ENCODE peak calls at places on chromosomes 6 and 20, in nine cellular contexts. M is spleen, I is left ventricle myocardium inferior, X is AG04450, U is neural progenitor cell, D is lower lobe of right lung, G is cardiac muscle cell, R is brain microvascular endothelial cell, B is BE2C. C is an unnamed sample.

GRCh38 chr20:22576733-22577514 is 7.4 kb downstream of the FOXA2 start:
- DNase-seq in R (no peak), I (no peak), G (no peak), X (no peak), U (peak; percentile 39), B (no peak), M (no peak), D (no peak), C (no peak)

GRCh38 chr20:20014659-20015058 is 2.5 kb upstream of the NAA20 start:
- DNase-seq in U (no peak), D (no peak), X (no peak), G (no peak), B (no peak), M (no peak), I (no peak), R (no peak), C (no peak)

GRCh38 chr6:131268303-131268702 is 133.0 kb downstream of the AKAP7 start:
- DNase-seq in D (no peak), R (no peak), M (no peak), B (no peak), I (no peak), U (no peak), G (no peak), X (no peak), C (no peak)

GRCh38 chr6:111399600-111399999 is 83.4 kb downstream of the REV3L start:
- DNase-seq in G (no peak), D (no peak), X (no peak), U (no peak), M (no peak), I (no peak), B (no peak), R (no peak), C (no peak)

GRCh38 chr6:91730710-91731109 is 1143.8 kb upstream of the MAP3K7 start:
- DNase-seq in B (no peak), M (no peak), U (no peak), D (no peak), I (no peak), R (no peak), G (no peak), X (no peak), C (no peak)

GRCh38 chr6:107132330-107132954 is 17.1 kb upstream of the BEND3 start:
- DNase-seq in D (no peak), B (peak; percentile 64), M (no peak), G (peak; percentile 53), R (no peak), X (no peak), U (peak; percentile 37), I (no peak), C (peak; percentile 23)

GRCh38 chr6:155234167-155234566 is 29.6 kb upstream of the CLDN20 start:
- DNase-seq in D (no peak), G (no peak), M (no peak), B (no peak), R (no peak), U (no peak), X (no peak), I (no peak), C (no peak)

GRCh38 chr6:43669050-43669921 is 18.3 kb downstream of the MRPS18A start:
- DNase-seq in B (peak; percentile 42), M (no peak), R (no peak), D (no peak), U (peak; percentile 64), X (no peak), I (peak; percentile 81), G (peak; percentile 76), C (no peak)

GRCh38 chr6:74357329-74357728 is 661.3 kb downstream of the CD109 start:
- DNase-seq in B (no peak), I (no peak), X (no peak), R (peak; percentile 25), M (no peak), D (no peak), U (no peak), G (peak; percentile 60), C (no peak)

GRCh38 chr20:63969851-63970713 is at the start of gene ZNF512B:
- DNase-seq in G (peak; percentile 70), M (peak; percentile 82), X (no peak), D (no peak), U (peak; percentile 79), R (no peak), I (peak; percentile 73), B (peak; percentile 87), C (peak; percentile 47)

GRCh38 chr6:54876365-54876764 is 29.8 kb downstream of the FAM83B start:
- DNase-seq in U (no peak), X (no peak), D (no peak), I (no peak), G (no peak), M (no peak), B (no peak), R (no peak), C (no peak)

GRCh38 chr6:35808688-35809087 is 3.5 kb downstream of the LHFPL5 start:
- DNase-seq in G (peak; percentile 15), R (no peak), B (peak; percentile 49), I (no peak), U (no peak), X (no peak), M (no peak), D (no peak), C (no peak)

GRCh38 chr6:35801148-35801547 is 4.0 kb upstream of the LHFPL5 start:
- DNase-seq in M (no peak), G (no peak), D (no peak), R (no peak), B (no peak), X (no peak), U (no peak), I (no peak), C (no peak)

GRCh38 chr6:35810831-35811698 is 5.9 kb downstream of the LHFPL5 start:
- DNase-seq in I (no peak), G (peak; percentile 61), B (no peak), X (no peak), M (no peak), D (no peak), R (peak; percentile 70), U (no peak), C (no peak)

DNA sequence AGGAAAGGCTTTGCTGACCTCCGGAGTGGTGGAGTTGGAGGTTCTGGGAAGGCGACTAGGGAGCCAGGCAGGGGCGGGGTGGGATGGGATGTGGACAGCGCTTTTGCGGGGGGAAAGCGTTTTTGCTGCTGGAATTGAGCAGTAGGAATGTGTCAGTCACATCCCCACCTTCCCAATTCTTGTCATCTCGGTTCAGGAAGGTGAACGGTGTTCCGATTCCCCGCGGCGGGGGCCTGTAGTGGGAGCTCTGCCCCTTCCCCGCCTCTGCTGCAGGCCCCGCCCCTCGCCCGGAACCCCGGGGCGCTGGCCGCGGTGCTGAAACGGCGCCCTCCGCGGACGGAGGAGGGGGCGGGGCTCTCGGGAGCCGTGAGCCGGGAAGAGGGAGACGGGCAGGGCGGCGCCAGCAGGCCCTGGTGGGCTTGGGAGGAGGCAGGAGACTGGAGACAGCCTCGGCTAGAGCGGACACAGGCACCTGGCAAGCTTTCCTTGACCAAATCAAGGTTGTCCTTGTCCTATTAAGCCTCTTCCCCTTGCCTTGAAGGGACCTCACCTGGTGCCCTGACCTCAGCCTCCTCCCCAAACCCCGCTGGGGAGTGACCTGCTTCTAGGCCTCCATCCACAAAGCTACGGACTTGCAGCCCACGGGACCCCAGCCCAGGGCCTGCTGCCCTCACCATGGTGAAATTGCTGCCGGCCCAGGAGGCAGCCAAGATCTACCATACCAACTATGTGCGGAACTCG is at the start of gene LHFPL5:
- DNase-seq in U (peak; percentile 92), R (no peak), D (peak; percentile 55), X (no peak), M (peak; percentile 81), I (peak; percentile 36), G (peak; percentile 46), B (peak; percentile 80), C (peak; percentile 10)
- H3K4me3 ChIP-seq in U (peak within 1 kb of the TSS; percentile 49), R (peak within 1 kb of the TSS; percentile 37), D (no peak within 1 kb of the TSS), X (peak within 1 kb of the TSS; percentile 41), M (no peak within 1 kb of the TSS), I (peak within 1 kb of the TSS; percentile 45), G (peak within 1 kb of the TSS; percentile 33), B (peak within 1 kb of the TSS; percentile 61), C (no peak within 1 kb of the TSS)

GRCh38 chr6:109713097-109713496 is 22.0 kb downstream of the FIG4 start:
- DNase-seq in I (no peak), M (peak; percentile 51), B (no peak), X (no peak), G (no peak), U (no peak), R (no peak), D (no peak), C (no peak)
- TF ChIP-seq CTCF in I (no peak), M (no peak), B (no peak), X (no peak), G (no peak), U (no peak), R (no peak), D (no peak), C (no peak)

GRCh38 chr6:5003604-5004372 is at the start of gene RPP40:
- DNase-seq in U (peak; percentile 97), I (peak; percentile 98), R (peak; percentile 97), G (peak; percentile 99), B (peak; percentile 98), D (peak; percentile 97), X (peak; percentile 91), M (peak; percentile 99), C (peak; percentile 97)
- H3K4me3 ChIP-seq in U (peak within 1 kb of the TSS; percentile 64), I (peak within 1 kb of the TSS; percentile 87), R (peak within 1 kb of the TSS; percentile 79), G (peak within 1 kb of the TSS; percentile 76), B (peak within 1 kb of the TSS; percentile 73), D (peak within 1 kb of the TSS; percentile 88), X (peak within 1 kb of the TSS; percentile 89), M (peak within 1 kb of the TSS; percentile 98), C (peak within 1 kb of the TSS; percentile 95)

GRCh38 chr6:37139223-37139962 is 30.6 kb upstream of the PIM1 start:
- DNase-seq in M (no peak), D (no peak), U (no peak), G (peak; percentile 56), B (no peak), R (no peak), X (no peak), I (no peak), C (no peak)

GRCh38 chr6:37135835-37136694 is 33.9 kb upstream of the PIM1 start:
- DNase-seq in U (no peak), G (peak; percentile 72), X (no peak), B (no peak), D (no peak), I (no peak), M (no peak), R (no peak), C (no peak)

GRCh38 chr6:37137881-37138568 is 31.9 kb upstream of the PIM1 start:
- DNase-seq in D (no peak), X (peak; percentile 45), R (peak; percentile 81), M (no peak), I (no peak), G (peak; percentile 95), B (no peak), U (no peak), C (no peak)

GRCh38 chr6:37136821-37137200 is 33.1 kb upstream of the PIM1 start:
- DNase-seq in B (no peak), G (no peak), D (no peak), M (no peak), I (no peak), R (no peak), U (no peak), X (no peak), C (no peak)

DNA sequence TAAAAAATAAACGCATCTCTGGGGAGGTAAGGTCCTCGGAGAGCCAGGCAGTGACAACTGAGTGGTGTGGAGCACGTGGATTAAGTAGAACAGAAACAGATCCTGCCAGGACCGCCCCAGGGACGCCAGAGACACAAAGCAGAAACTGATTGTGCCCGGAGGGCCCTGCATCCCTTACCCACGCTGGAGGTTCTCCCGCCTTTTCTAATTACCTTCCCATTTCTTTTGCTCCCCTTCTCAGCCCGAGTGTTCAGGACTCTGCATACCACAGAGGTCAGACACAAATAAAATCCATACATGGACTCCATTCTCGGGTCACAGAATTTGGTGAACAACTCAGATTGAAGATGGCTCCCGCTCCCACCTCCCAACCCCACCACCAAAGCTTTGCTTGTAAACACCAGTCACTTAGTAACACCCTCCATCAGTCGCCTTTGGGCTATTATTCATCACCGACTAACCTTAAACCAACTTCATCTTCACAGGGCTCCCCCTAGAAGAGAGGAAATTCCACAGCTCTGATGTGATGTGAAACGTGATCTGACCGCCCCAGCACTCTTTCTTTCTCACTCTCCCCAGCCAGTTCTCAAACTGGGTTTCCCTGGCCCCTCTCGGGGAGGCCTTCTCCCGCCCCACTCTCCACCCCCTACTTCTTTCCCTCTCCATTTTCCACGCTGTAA is 32.6 kb upstream of the PIM1 start:
- DNase-seq in R (peak; percentile 99), B (peak; percentile 87), M (no peak), D (no peak), X (peak; percentile 93), U (peak; percentile 93), I (no peak), G (peak; percentile 98), C (no peak)
- TF ChIP-seq CTCF in R (no peak), B (no peak), M (no peak), D (no peak), X (no peak), U (no peak), I (no peak), G (no peak), C (no peak)